ENCODE peak calls at places on chromosomes 7 and 10, in seven cellular contexts. T, M, P, Z, V, K and H are unnamed samples.

GRCh38 chr10:80132299-80133139 is at the start of gene PLAC9:
- DNase-seq in V (no peak), Z (peak; percentile 73), P (no peak), K (no peak), M (no peak), T (peak; percentile 20), H (no peak)

GRCh38 chr7:99005776-99006175 is 127.4 kb downstream of the TRRAP start:
- DNase-seq in K (no peak), V (no peak), T (no peak), P (no peak), Z (no peak), M (no peak), H (no peak)

GRCh38 chr10:99569971-99570370 is 37.2 kb downstream of the NKX2-3 start:
- DNase-seq in T (no peak), V (no peak), Z (no peak), K (no peak), M (no peak), P (no peak), H (no peak)

GRCh38 chr7:150556521-150557138 is 10.6 kb upstream of the GIMAP4 start:
- DNase-seq in T (no peak), M (no peak), P (no peak), V (no peak), K (no peak), Z (no peak), H (no peak)

GRCh38 chr7:103712991-103713778 is 267.2 kb upstream of the SLC26A5 start:
- DNase-seq in T (peak; percentile 27), K (no peak), P (no peak), M (peak; percentile 25), Z (no peak), V (no peak), H (no peak)

GRCh38 chr7:51265066-51265907 is 51.3 kb downstream of the COBL start:
- DNase-seq in V (no peak), T (no peak), K (no peak), Z (no peak), P (no peak), M (no peak), H (no peak)

GRCh38 chr7:94301024-94301588 is 93.6 kb upstream of the COL1A2 start:
- DNase-seq in K (peak; percentile 88), Z (peak; percentile 97), M (peak; percentile 98), V (peak; percentile 31), P (peak; percentile 94), T (peak; percentile 98), H (peak; percentile 89)

GRCh38 chr10:113069595-113069994 is 119.5 kb downstream of the TCF7L2 start:
- DNase-seq in Z (no peak), P (no peak), T (peak; percentile 89), M (no peak), V (no peak), K (peak; percentile 68), H (no peak)

GRCh38 chr10:44384601-44385422 is at the start of gene CXCL12:
- DNase-seq in T (peak; percentile 44), Z (peak; percentile 65), P (no peak), K (peak; percentile 21), V (peak; percentile 9), M (no peak), H (no peak)

GRCh38 chr7:156773966-156774365 is 119.0 kb downstream of the LMBR1 start:
- DNase-seq in M (peak; percentile 57), P (no peak), T (peak; percentile 8), Z (no peak), K (peak; percentile 12), V (no peak), H (no peak)

GRCh38 chr7:45197461-45197860 is 39.9 kb downstream of the RAMP3 start:
- DNase-seq in P (no peak), M (no peak), K (no peak), T (no peak), Z (no peak), V (no peak), H (no peak)

GRCh38 chr7:23012797-23013714 is 874 bp downstream of the HYCC1 start:
- DNase-seq in K (no peak), V (no peak), M (no peak), T (no peak), P (no peak), Z (no peak), H (no peak)

GRCh38 chr7:140506788-140507464 is 27.6 kb upstream of the MKRN1 start:
- DNase-seq in M (peak; percentile 15), K (peak; percentile 53), P (peak; percentile 74), Z (peak; percentile 64), V (no peak), T (peak; percentile 82), H (peak; percentile 48)

GRCh38 chr7:50818324-50818723 is 35.6 kb upstream of the GRB10 start:
- DNase-seq in M (no peak), Z (no peak), K (no peak), T (no peak), V (no peak), P (no peak), H (no peak)

GRCh38 chr10:14360515-14360914 is 29.8 kb upstream of the FRMD4A start:
- DNase-seq in K (no peak), Z (no peak), P (no peak), T (no peak), V (no peak), M (no peak), H (no peak)

DNA sequence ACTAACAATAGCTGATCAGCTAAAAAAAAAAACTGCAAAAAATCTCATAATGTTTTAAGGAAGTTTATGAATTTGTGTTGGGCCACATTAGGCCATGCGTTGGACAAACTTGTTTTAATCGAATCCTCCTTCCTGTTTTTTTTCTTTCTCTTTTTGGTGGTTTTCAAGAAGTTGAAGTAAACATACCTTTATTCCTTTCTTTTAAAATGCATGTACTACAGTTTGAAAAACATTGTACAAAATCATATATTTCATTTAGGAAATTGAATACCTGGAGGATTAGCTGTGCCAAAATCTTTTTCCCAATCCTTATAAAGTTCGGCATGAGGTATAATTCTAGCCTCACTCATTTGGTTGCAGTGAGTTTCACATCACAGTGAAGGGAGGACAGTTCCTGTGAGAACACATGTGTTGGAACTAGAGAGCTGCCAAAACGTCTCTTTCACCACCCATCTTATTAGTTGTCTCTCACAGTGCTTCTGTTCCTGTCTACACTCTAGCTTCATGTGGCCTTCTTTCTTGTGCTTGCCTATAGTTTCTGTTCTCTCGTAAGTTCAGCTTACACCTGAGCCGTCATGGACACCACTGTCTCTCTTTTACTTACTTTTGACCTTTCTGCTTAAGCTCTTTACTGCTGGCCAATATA is 37.7 kb downstream of the ZNRF2 start:
- DNase-seq in Z (peak; percentile 41), P (no peak), T (no peak), K (peak; percentile 58), V (no peak), M (peak; percentile 68), H (no peak)
- H3K4me3 ChIP-seq in Z (peak overlapping the region; percentile 33), P (no peak overlapping the region), T (no peak overlapping the region), K (peak overlapping the region; percentile 5), V (peak overlapping the region; percentile 16), M (peak overlapping the region; percentile 20), H (peak overlapping the region; percentile 4)

DNA sequence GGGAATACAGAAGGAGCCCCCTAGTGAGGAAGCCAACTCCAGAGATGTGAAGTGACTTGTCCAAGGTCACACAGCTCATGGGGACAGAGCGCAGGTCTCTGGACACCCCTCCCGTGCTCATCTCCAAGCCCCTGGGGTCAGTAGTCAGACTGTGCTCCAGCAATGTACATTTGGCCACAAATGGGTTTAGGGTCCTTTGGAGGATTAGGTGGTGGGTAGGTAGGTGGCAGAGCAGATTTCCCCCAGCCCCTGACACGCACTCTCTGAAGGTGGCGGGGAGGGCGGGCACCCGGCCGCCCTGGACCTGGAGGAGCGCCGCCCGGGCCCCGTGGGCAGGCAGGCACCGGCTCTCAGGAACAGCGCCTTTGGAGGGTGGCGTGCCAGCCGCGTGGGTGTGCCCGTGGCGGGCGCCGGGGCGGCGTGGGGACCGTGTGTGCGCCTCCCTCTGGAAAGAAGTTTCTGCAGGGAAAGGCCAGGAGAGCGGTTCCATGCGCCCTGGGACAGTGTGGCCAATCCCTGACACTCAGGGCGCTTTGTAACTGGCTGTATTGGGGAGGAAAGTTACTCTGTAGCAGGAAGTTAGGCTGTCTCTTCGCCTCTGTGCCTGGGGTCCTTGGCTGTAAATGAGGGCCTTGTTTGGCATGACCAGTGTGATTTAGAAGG is 1.0 kb downstream of the WIPF3 start:
- DNase-seq in V (peak; percentile 69), T (no peak), P (no peak), Z (no peak), M (no peak), K (no peak), H (no peak)
- TF ChIP-seq CTCF in V (peak; percentile 37), T (no peak), P (no peak), Z (no peak), M (no peak), K (no peak), H (no peak)

GRCh38 chr10:4770766-4771553 is 55.0 kb upstream of the AKR1E2 start:
- DNase-seq in V (no peak), M (peak; percentile 98), Z (peak; percentile 92), P (peak; percentile 77), T (peak; percentile 98), K (peak; percentile 94), H (peak; percentile 86)
- H3K4me3 ChIP-seq in V (no peak overlapping the region), M (no peak overlapping the region), Z (no peak overlapping the region), P (no peak overlapping the region), T (no peak overlapping the region), K (no peak overlapping the region), H (no peak overlapping the region)

DNA sequence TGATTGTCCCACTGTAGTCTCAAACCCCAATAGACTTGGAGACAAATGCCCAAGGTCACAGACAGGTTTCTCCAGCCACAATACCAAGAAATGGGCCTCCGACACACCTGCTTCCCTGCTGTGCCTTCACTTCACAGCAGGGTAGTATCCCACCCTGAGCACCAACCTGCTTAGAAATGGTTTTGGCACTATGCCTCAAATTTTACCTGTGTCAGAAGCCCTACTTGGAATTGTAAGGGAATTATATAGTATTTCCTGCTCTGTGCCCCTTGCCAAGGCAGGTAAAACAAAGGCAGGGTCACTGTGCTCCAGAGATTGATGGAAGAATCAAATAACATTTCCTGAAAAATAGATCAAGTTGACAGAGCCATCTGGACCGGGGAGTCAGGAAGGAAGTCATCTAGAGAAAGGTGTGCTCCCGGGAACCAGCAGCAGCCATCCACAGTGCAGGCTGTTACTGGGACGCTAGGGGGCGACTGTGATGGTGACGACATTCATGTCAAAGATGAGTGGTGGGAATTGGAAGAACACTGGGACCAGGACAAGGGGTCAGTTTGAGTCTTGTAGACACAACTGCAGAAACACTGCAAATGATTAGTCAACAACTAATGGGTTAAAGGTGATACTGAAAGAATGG is 117.8 kb upstream of the AKR1E2 start:
- DNase-seq in P (no peak), M (no peak), Z (no peak), K (no peak), V (no peak), T (no peak), H (no peak)
- TF ChIP-seq CTCF in P (no peak), M (peak; percentile 35), Z (peak; percentile 25), K (peak; percentile 19), V (no peak), T (no peak), H (peak; percentile 18)

GRCh38 chr10:19853839-19854238 is 37.6 kb downstream of the PLXDC2 start:
- DNase-seq in Z (no peak), V (no peak), K (no peak), M (no peak), T (no peak), P (no peak), H (no peak)
- H3K4me3 ChIP-seq in Z (no peak overlapping the region), V (no peak overlapping the region), K (no peak overlapping the region), M (no peak overlapping the region), T (no peak overlapping the region), P (no peak overlapping the region), H (no peak overlapping the region)

DNA sequence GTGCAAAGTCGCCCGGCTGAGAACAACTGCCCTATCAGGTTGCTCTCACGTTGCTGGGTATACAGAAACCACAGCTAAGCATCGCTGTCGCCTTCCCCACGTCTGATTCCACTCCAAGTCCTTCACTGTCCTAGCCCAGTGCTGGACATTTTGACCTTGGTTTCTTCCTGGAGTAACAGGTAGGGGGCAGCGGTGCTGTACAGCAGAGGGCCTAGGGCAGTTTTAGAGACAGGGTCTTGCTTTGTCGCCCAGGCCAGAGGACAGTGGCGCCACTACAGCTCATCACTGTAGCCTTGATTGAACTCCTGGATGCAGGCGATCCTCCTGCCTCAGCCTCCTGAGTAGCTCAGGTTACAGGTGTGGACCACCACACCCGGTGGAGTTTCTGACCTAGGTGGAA is 2.6 kb downstream of the CLDN15 start:
- DNase-seq in V (no peak), T (no peak), M (no peak), K (no peak), P (no peak), Z (no peak), H (no peak)
- TF ChIP-seq CTCF in V (no peak), T (peak; percentile 25), M (peak; percentile 37), K (peak; percentile 41), P (peak; percentile 35), Z (peak; percentile 40), H (peak; percentile 35)